ENCODE peak calls at places on chromosomes 1 and 21, in four cellular contexts. T is RCC 7860; C is NT2/D1; J is stimulated activated CD8-positive, alpha-beta memory T cell treated with anti-CD3 and anti-CD28 coated beads, Interleukin-2, amount 100 ng/mL, for 1 hour. X is an unnamed sample.

GRCh38 chr21:37532868-37533780 is 166.6 kb downstream of the DYRK1A start:
- DNase-seq in T (peak), C (no peak), J (no peak), X (peak)

GRCh38 chr1:10724052-10724494 is 72.4 kb downstream of the CASZ1 start:
- DNase-seq in T (peak), J (no peak), C (no peak), X (no peak)

GRCh38 chr1:172393354-172393753 is 27.1 kb upstream of the C1orf105 start:
- DNase-seq in T (no peak), C (no peak), J (no peak), X (no peak)

GRCh38 chr1:211895126-211895759 is 64.7 kb upstream of the LPGAT1 start:
- DNase-seq in T (no peak), J (no peak), C (no peak), X (no peak)

GRCh38 chr1:61388586-61388985 is 306.2 kb downstream of the NFIA start:
- DNase-seq in C (no peak), J (no peak), T (no peak), X (no peak)

GRCh38 chr1:13764933-13765332 is 64.9 kb downstream of the PRDM2 start:
- DNase-seq in C (no peak), J (peak), T (no peak), X (no peak)

GRCh38 chr1:158120254-158120653 is 60.4 kb upstream of the CD1D start:
- DNase-seq in T (no peak), J (no peak), C (no peak), X (no peak)

GRCh38 chr1:40530735-40531380 is 579 bp upstream of the ZNF684 start:
- DNase-seq in C (no peak), J (no peak), T (no peak), X (no peak)

GRCh38 chr1:174413632-174414031 is 34.1 kb upstream of the GPR52 start:
- DNase-seq in C (peak), T (no peak), J (no peak), X (no peak)

GRCh38 chr1:189939967-189940366 is 537.7 kb downstream of the BRINP3 start:
- DNase-seq in C (no peak), J (no peak), T (no peak), X (no peak)

GRCh38 chr21:36571556-36571955 is 91.6 kb upstream of the CLDN14 start:
- DNase-seq in C (no peak), J (no peak), T (no peak), X (no peak)

GRCh38 chr1:47725000-47725731 is 272.0 kb downstream of the TRABD2B start:
- DNase-seq in C (no peak), J (no peak), T (no peak), X (peak)

GRCh38 chr1:4962836-4963235 is 308.4 kb downstream of the AJAP1 start:
- DNase-seq in J (no peak), C (no peak), T (peak), X (no peak)

GRCh38 chr1:227940791-227941241 is 6.9 kb downstream of the WNT9A start:
- DNase-seq in J (no peak), T (no peak), C (no peak), X (no peak)

GRCh38 chr1:212179394-212180076 is 105.7 kb upstream of the PPP2R5A start:
- DNase-seq in J (no peak), T (peak), C (no peak), X (no peak)

GRCh38 chr1:17028662-17029188 is 17.0 kb upstream of the ATP13A2 start:
- DNase-seq in J (no peak), T (no peak), C (no peak), X (no peak)

GRCh38 chr1:154459044-154459443 is 43.0 kb upstream of the TDRD10 start:
- DNase-seq in C (no peak), T (no peak), J (no peak), X (no peak)

GRCh38 chr1:38783659-38784229 is 75.8 kb downstream of the RRAGC start:
- DNase-seq in C (no peak), J (no peak), T (peak), X (peak)

GRCh38 chr1:201408176-201408814 is 9.2 kb upstream of the LAD1 start:
- DNase-seq in T (peak), C (peak), J (peak), X (peak)

GRCh38 chr1:54695221-54695620 is 20.4 kb upstream of the TTC4 start:
- DNase-seq in T (no peak), J (no peak), C (no peak), X (no peak)

GRCh38 chr1:202237052-202237451 is 43.5 kb downstream of the LGR6 start:
- DNase-seq in T (no peak), C (peak), J (no peak), X (peak)

GRCh38 chr1:84996846-84997666 is at the start of gene MCOLN2:
- DNase-seq in J (peak), T (no peak), C (no peak), X (peak)

GRCh38 chr1:50620680-50621329 is 197.6 kb upstream of the DMRTA2 start:
- DNase-seq in C (no peak), T (peak), J (no peak), X (no peak)

GRCh38 chr1:21308847-21309652 is 18.8 kb upstream of the ECE1 start:
- DNase-seq in T (peak), J (no peak), C (no peak), X (no peak)